ENCODE peak calls at places on chromosome 19, in nine cellular contexts. I is GM23248, F is hippocampal formation, L is NCI-H2081, R is iris pigment epithelial cell, V is neural crest cell, G is neural progenitor cell, D is NCI-H187, K is kidney epithelial cell. H is an unnamed sample.

GRCh38 chr19:38674388-38675133 is 27.1 kb downstream of the ACTN4 start:
- DNase-seq in L (no peak), G (no peak), D (no peak), F (no peak), R (no peak), I (peak), K (no peak), V (no peak), H (no peak)

GRCh38 chr19:38017504-38018150 is 110.6 kb downstream of the SIPA1L3 start:
- DNase-seq in L (no peak), R (no peak), D (no peak), G (no peak), F (no peak), K (no peak), I (no peak), V (no peak), H (no peak)

GRCh38 chr19:35805518-35806102 is 7.0 kb downstream of the PRODH2 start:
- DNase-seq in L (peak), G (no peak), F (no peak), V (no peak), D (no peak), K (no peak), I (no peak), R (no peak), H (no peak)

GRCh38 chr19:36265064-36265463 is 50.2 kb downstream of the ZNF146 start:
- DNase-seq in R (no peak), G (no peak), I (no peak), F (no peak), D (no peak), V (no peak), K (no peak), L (no peak), H (no peak)

GRCh38 chr19:35060160-35060855 is 18.8 kb downstream of the HPN start:
- DNase-seq in F (no peak), D (no peak), V (no peak), L (no peak), I (no peak), K (no peak), R (no peak), G (no peak), H (no peak)

GRCh38 chr19:6861683-6862286 is 25.6 kb upstream of the ADGRE1 start:
- DNase-seq in V (no peak), R (no peak), D (no peak), L (no peak), G (no peak), K (no peak), F (no peak), I (no peak), H (no peak)

GRCh38 chr19:44608391-44608821 is 5.0 kb upstream of the IGSF23 start:
- DNase-seq in G (no peak), R (peak), F (no peak), D (no peak), V (no peak), K (no peak), L (peak), I (peak), H (no peak)

GRCh38 chr19:4390017-4390861 is 10.1 kb downstream of the SH3GL1 start:
- DNase-seq in I (peak), K (no peak), F (no peak), D (no peak), G (peak), L (no peak), R (peak), V (no peak), H (no peak)

GRCh38 chr19:33287438-33287837 is 14.9 kb downstream of the CEBPA start:
- DNase-seq in I (no peak), F (no peak), V (no peak), R (no peak), G (no peak), K (no peak), L (no peak), D (no peak), H (no peak)

GRCh38 chr19:11268783-11269267 is 6.5 kb upstream of the DOCK6 start:
- DNase-seq in R (peak), G (no peak), V (peak), D (no peak), K (no peak), L (no peak), F (no peak), I (peak), H (peak)

GRCh38 chr19:18099623-18099995 is 2.0 kb downstream of the MAST3 start:
- DNase-seq in V (no peak), F (no peak), K (no peak), L (no peak), G (no peak), I (no peak), D (no peak), R (no peak), H (no peak)

GRCh38 chr19:12652219-12652618 is 14.3 kb downstream of the MAN2B1 start:
- DNase-seq in R (no peak), I (no peak), V (no peak), G (no peak), F (no peak), L (no peak), D (no peak), K (no peak), H (no peak)

GRCh38 chr19:18929311-18929710 is 9.8 kb downstream of the DDX49 start:
- DNase-seq in L (no peak), K (no peak), F (no peak), I (no peak), D (no peak), R (no peak), G (no peak), V (no peak), H (no peak)

GRCh38 chr19:39190768-39191167 is 6.0 kb upstream of the NCCRP1 start:
- DNase-seq in R (no peak), G (no peak), K (no peak), D (no peak), F (no peak), V (no peak), L (no peak), I (no peak), H (no peak)

GRCh38 chr19:53812335-53812734 is 11.8 kb downstream of the NLRP12 start:
- DNase-seq in R (no peak), V (no peak), I (peak), L (no peak), G (peak), K (no peak), F (no peak), D (no peak), H (no peak)

GRCh38 chr19:29807178-29807577 is 4.6 kb upstream of the CCNE1 start:
- DNase-seq in F (no peak), V (no peak), R (no peak), D (no peak), L (no peak), K (no peak), I (no peak), G (no peak), H (no peak)

GRCh38 chr19:19170053-19170945 is at the start of gene MEF2B:
- DNase-seq in D (peak), F (peak), L (peak), V (peak), G (peak), R (peak), K (peak), I (peak), H (peak)

GRCh38 chr19:10817291-10818038 is 18.5 kb downstream of the TMED1 start:
- DNase-seq in V (no peak), I (peak), D (no peak), R (peak), G (no peak), L (no peak), F (no peak), K (no peak), H (peak)

GRCh38 chr19:42942187-42942789 is 5.3 kb upstream of the PSG7 start:
- DNase-seq in K (no peak), V (no peak), I (peak), D (no peak), G (no peak), F (no peak), R (no peak), L (no peak), H (no peak)

GRCh38 chr19:5918463-5919079 is 4.5 kb downstream of the CAPS start:
- DNase-seq in K (no peak), F (no peak), D (no peak), G (no peak), V (no peak), I (no peak), L (no peak), R (no peak), H (no peak)

GRCh38 chr19:42250666-42251531 is 4.0 kb downstream of the ERF start:
- DNase-seq in D (no peak), R (peak), V (no peak), F (peak), I (peak), L (no peak), G (no peak), K (no peak), H (no peak)

GRCh38 chr19:15575406-15575805 is 39.6 kb upstream of the CYP4F8 start:
- DNase-seq in F (no peak), G (no peak), D (no peak), K (no peak), R (no peak), V (no peak), I (no peak), L (no peak), H (no peak)

GRCh38 chr19:5903502-5904301 is at the start of gene NDUFA11:
- DNase-seq in G (peak), V (peak), R (peak), I (peak), K (peak), L (peak), F (peak), D (peak), H (peak)

GRCh38 chr19:15457701-15458484 is 6.5 kb downstream of the RASAL3 start:
- DNase-seq in L (no peak), D (no peak), I (no peak), G (no peak), V (no peak), R (no peak), F (no peak), K (no peak), H (no peak)

GRCh38 chr19:19745496-19746285 is 12.8 kb upstream of the ZNF14 start:
- DNase-seq in L (no peak), I (no peak), R (no peak), K (no peak), G (no peak), D (no peak), F (no peak), V (no peak), H (no peak)

GRCh38 chr19:19948800-19949199 is 48.1 kb downstream of the ZNF93 start:
- DNase-seq in V (no peak), R (no peak), I (no peak), F (no peak), K (no peak), D (no peak), G (no peak), L (no peak), H (no peak)

GRCh38 chr19:18063463-18063862 is 23.3 kb downstream of the IL12RB1 start:
- DNase-seq in F (peak), R (no peak), V (peak), L (no peak), G (peak), I (no peak), K (no peak), D (no peak), H (peak)